ENCODE peak calls at places on chromosomes 3 and 15, in seven cellular contexts. G, R, O, Y, K, J and B are unnamed samples. For H3K27me3, the result is how much of the 10 kb centered on the place peaks cover.

GRCh38 chr3:158258619-158259018 is 148.7 kb downstream of the RSRC1 start:
- DNase-seq in G (no peak), R (no peak), J (no peak), O (no peak), K (no peak), Y (no peak), B (no peak)

GRCh38 chr3:186093271-186093900 is 15.5 kb downstream of the ETV5 start:
- DNase-seq in J (no peak), K (no peak), O (no peak), R (no peak), Y (no peak), G (no peak), B (no peak)

GRCh38 chr3:174170248-174170647 is 688.9 kb upstream of the NAALADL2 start:
- DNase-seq in O (no peak), K (no peak), G (no peak), Y (no peak), J (no peak), R (no peak), B (no peak)

GRCh38 chr3:171049831-171050444 is 23.4 kb upstream of the SLC2A2 start:
- DNase-seq in Y (no peak), O (no peak), G (peak), J (peak), K (no peak), R (peak), B (peak)

GRCh38 chr3:42980909-42981308 is 1.8 kb downstream of the GASK1A start:
- DNase-seq in J (peak), Y (no peak), K (no peak), O (peak), G (no peak), R (no peak), B (no peak)

GRCh38 chr15:66854012-66854965 is 152.3 kb downstream of the SMAD6 start:
- DNase-seq in R (peak), J (no peak), O (no peak), G (peak), K (no peak), Y (no peak), B (no peak)

GRCh38 chr3:127817331-127817821 is 4.9 kb downstream of the MGLL start:
- DNase-seq in R (no peak), J (peak), Y (peak), O (no peak), G (no peak), K (no peak), B (no peak)

GRCh38 chr3:183536238-183536880 is 19.1 kb downstream of the KLHL6 start:
- DNase-seq in R (no peak), Y (no peak), J (no peak), O (no peak), K (no peak), G (no peak), B (no peak)

GRCh38 chr15:23686466-23687142 is 501 bp downstream of the NDN start:
- DNase-seq in J (peak), G (no peak), K (no peak), Y (no peak), R (no peak), O (no peak), B (no peak)

GRCh38 chr15:32651229-32651837 is 9.8 kb downstream of the SCG5 start:
- DNase-seq in O (no peak), Y (no peak), J (peak), K (peak), R (peak), G (peak), B (peak)

GRCh38 chr15:63192604-63193206 is 3.3 kb downstream of the RAB8B start:
- DNase-seq in K (no peak), Y (no peak), G (no peak), J (no peak), O (peak), R (no peak), B (no peak)

GRCh38 chr3:170355738-170356595 is 1.5 kb upstream of the SKIL start:
- DNase-seq in G (peak), Y (no peak), O (peak), J (peak), K (no peak), R (peak), B (peak)

GRCh38 chr3:150497956-150498355 is 48.3 kb downstream of the SERP1 start:
- DNase-seq in K (no peak), J (peak), G (peak), O (no peak), Y (peak), R (no peak), B (no peak)

GRCh38 chr15:40855706-40856234 is 11.9 kb downstream of the SPINT1 start:
- DNase-seq in K (no peak), Y (no peak), O (no peak), G (no peak), R (no peak), J (no peak), B (no peak)

GRCh38 chr3:72625616-72626337 is 222.5 kb downstream of the SHQ1 start:
- DNase-seq in G (no peak), O (no peak), R (no peak), J (peak), Y (no peak), K (no peak), B (no peak)

GRCh38 chr3:115930922-115931321 is 307.6 kb downstream of the GAP43 start:
- DNase-seq in G (no peak), O (no peak), Y (no peak), K (no peak), J (no peak), R (no peak), B (no peak)

GRCh38 chr3:5580821-5581220 is 393.3 kb downstream of the EDEM1 start:
- DNase-seq in R (no peak), J (no peak), G (no peak), O (no peak), K (no peak), Y (no peak), B (no peak)

GRCh38 chr15:39502616-39503195 is 78.2 kb upstream of the THBS1 start:
- DNase-seq in K (no peak), R (no peak), O (no peak), G (no peak), J (peak), Y (no peak), B (no peak)

GRCh38 chr3:164320962-164321361 is 757.3 kb downstream of the SI start:
- DNase-seq in R (no peak), O (no peak), K (no peak), Y (no peak), J (no peak), G (no peak), B (no peak)

GRCh38 chr3:128455786-128456748 is 10.6 kb downstream of the DNAJB8 start:
- DNase-seq in Y (no peak), J (no peak), R (no peak), G (peak), K (no peak), O (no peak), B (peak)

GRCh38 chr3:5136619-5137429 is 14.7 kb downstream of the ARL8B start:
- DNase-seq in O (no peak), Y (no peak), K (no peak), G (no peak), J (peak), R (no peak), B (no peak)

GRCh38 chr3:132622756-132623155 is 25.7 kb downstream of the ACKR4 start:
- DNase-seq in R (no peak), G (no peak), K (no peak), J (no peak), O (no peak), Y (no peak), B (no peak)

GRCh38 chr15:88624156-88624970 is 3.2 kb downstream of the AEN start:
- DNase-seq in J (peak), G (no peak), K (no peak), O (no peak), R (no peak), Y (no peak), B (no peak)

GRCh38 chr15:80836223-80836622 is 57.1 kb downstream of the CEMIP start:
- DNase-seq in K (no peak), G (no peak), O (no peak), J (no peak), Y (no peak), R (no peak), B (no peak)

GRCh38 chr15:80836991-80837390 is 57.8 kb downstream of the CEMIP start:
- DNase-seq in J (no peak), G (no peak), K (no peak), Y (no peak), R (no peak), O (no peak), B (peak)

GRCh38 chr15:80834402-80834801 is 55.2 kb downstream of the CEMIP start:
- DNase-seq in O (no peak), K (no peak), Y (no peak), J (no peak), R (no peak), G (no peak), B (no peak)

GRCh38 chr15:80834906-80835305 is 55.7 kb downstream of the CEMIP start:
- DNase-seq in Y (no peak), R (no peak), O (no peak), J (no peak), G (no peak), K (no peak), B (no peak)

GRCh38 chr15:80835338-80835737 is 56.2 kb downstream of the CEMIP start:
- DNase-seq in K (no peak), G (no peak), J (no peak), O (no peak), R (no peak), Y (no peak), B (no peak)
- TF ChIP-seq CTCF in K (no peak), G (no peak), J (peak), O (no peak), R (no peak), Y (peak), B (no peak)

DNA sequence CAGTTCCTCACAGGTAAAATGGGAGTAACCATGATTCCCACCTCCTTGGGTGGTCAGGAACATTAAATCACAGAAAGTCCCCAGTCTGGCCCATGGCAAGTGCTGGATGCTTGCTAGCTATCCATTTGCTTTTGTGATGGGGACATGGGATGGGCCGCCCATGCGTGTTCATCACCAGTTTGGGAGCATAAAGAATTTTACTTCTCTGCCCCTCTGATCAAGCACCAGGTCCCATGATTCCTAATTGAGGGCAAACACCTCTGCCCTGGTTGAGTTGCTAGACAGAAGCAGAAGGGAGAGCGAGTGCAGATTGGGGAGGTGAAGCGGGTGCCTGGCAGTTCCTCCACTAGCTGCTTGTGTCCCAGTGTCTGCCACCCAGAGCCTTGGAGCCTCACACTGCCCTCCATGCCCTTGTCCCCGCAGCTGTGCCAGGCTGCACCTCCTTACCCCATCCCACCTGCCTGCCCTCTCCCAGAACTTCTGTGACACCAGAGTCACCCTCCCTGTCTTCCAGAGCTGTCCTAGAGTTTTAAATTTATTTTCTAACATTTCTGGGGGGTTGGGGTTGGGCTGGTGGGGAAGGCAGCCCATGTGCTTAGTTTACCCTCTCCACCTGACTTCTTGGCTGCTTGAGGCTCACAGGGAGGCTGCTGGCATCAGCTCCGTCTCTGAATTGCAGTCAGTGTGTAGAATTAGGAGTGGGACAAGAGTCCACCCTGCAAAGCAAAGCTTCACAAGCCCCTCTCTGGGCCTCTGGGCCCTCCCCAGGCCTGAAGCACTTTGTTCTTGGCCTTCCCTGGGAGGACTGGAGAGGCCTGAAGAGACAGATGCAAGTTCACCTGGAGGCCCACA is 18.4 kb downstream of the CFAP100 start:
- DNase-seq in G (peak), K (no peak), J (no peak), O (no peak), Y (no peak), R (no peak), B (no peak)
- H3K27me3 ChIP-seq in G (under half), K (under half), J (under half), O (under half), Y (under half), R (under half), B (under half)

DNA sequence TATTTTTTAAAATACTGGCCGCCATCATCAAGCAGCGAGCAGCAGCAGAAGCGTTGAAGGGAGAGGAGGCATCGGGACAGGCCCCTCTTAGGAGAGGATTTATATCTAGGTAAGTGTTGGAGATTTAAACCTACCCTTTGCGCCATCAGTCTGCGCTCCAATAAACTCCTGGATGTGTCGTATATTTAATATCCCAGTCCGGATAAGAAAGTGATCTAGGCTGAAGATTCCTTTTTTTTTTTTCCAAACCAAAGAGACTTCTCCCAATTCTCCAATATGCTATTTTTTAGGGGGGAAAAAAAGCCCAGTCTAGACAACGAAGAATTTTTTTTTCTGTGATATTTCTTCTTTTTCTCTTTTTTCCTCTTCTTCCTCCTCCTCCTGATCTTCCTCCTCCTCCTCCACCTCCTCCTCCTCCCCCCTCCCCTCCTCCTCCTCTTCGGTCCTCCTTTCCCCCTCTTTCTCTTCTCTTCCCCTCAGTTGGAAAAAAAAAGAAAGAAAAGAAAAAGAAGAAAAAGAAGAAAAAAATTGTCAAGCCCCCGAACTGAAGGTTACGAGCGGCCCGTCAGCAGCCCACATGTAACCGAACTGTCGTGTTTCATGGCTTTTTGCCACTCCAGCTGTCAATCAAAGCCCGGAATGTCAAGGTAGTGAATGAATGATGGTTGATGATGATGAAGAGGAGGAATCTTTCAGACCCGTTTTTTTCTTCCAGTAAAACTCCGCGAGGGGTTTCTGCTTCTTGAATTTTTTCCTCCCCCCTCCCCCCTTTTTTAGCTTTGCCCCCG is 834 bp downstream of the MEIS2 start:
- DNase-seq in O (no peak), R (peak), K (no peak), J (no peak), G (peak), Y (no peak), B (peak)
- H3K4me3 ChIP-seq in O (peak), R (peak), K (peak), J (peak), G (peak), Y (peak), B (peak)

DNA sequence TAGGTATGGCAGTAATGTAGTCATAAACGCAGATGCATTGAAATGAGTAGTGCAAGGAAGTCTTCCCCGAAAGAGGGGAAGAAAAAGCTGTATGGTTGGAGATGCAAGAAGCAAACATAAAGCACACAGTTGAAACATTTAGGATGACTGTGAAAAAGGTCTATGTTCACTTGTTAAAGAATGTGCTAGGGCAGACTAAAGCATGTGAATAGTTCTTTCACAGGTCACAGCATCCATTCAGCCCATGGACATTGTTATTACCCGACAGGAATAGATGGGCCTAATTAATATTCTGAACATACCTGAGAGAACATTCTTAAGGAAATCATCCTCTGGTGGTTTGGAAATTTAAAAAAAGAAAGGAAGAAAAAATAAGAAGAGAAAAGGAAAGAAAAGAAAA is 595.2 kb downstream of the ZIC1 start:
- DNase-seq in O (no peak), R (no peak), Y (no peak), K (no peak), G (no peak), J (no peak), B (no peak)
- TF ChIP-seq CTCF in O (no peak), R (no peak), Y (no peak), K (no peak), G (no peak), J (no peak), B (no peak)

GRCh38 chr3:123430266-123430665 is 18.6 kb downstream of the ADCY5 start:
- DNase-seq in K (no peak), G (no peak), R (no peak), O (no peak), J (no peak), Y (no peak), B (no peak)
- H3K27me3 ChIP-seq in K (half or more), G (under half), R (under half), O (under half), J (under half), Y (under half), B (under half)

GRCh38 chr15:89735773-89736172 is 15.3 kb downstream of the MESP1 start:
- DNase-seq in Y (no peak), R (no peak), K (no peak), J (no peak), G (no peak), O (no peak), B (no peak)

GRCh38 chr15:89743594-89743993 is 7.5 kb downstream of the MESP1 start:
- DNase-seq in R (no peak), J (no peak), Y (no peak), O (no peak), K (no peak), G (no peak), B (no peak)

GRCh38 chr15:89743011-89743410 is 8.0 kb downstream of the MESP1 start:
- DNase-seq in G (no peak), O (no peak), Y (no peak), R (no peak), J (no peak), K (no peak), B (no peak)

GRCh38 chr15:89745131-89745530 is 5.9 kb downstream of the MESP1 start:
- DNase-seq in O (no peak), K (no peak), Y (no peak), R (no peak), G (no peak), J (no peak), B (no peak)

GRCh38 chr15:89740137-89740536 is 10.9 kb downstream of the MESP1 start:
- DNase-seq in J (peak), K (peak), O (peak), G (peak), R (no peak), Y (peak), B (peak)
- H3K4me3 ChIP-seq in J (no peak), K (no peak), O (no peak), G (no peak), R (no peak), Y (no peak), B (peak)

GRCh38 chr15:90393040-90393439 is 5.0 kb downstream of the IQGAP1 start:
- DNase-seq in O (no peak), K (no peak), G (no peak), J (no peak), R (no peak), Y (no peak), B (no peak)

GRCh38 chr15:90387534-90388461 is at the start of gene IQGAP1:
- DNase-seq in K (peak), G (peak), Y (peak), R (peak), J (peak), O (peak), B (peak)

GRCh38 chr15:90386221-90386620 is 1.8 kb upstream of the IQGAP1 start:
- DNase-seq in Y (no peak), G (no peak), R (no peak), K (no peak), O (no peak), J (no peak), B (no peak)

GRCh38 chr15:90389513-90389912 is 1.5 kb downstream of the IQGAP1 start:
- DNase-seq in K (no peak), Y (no peak), G (no peak), R (no peak), O (no peak), J (no peak), B (no peak)

DNA sequence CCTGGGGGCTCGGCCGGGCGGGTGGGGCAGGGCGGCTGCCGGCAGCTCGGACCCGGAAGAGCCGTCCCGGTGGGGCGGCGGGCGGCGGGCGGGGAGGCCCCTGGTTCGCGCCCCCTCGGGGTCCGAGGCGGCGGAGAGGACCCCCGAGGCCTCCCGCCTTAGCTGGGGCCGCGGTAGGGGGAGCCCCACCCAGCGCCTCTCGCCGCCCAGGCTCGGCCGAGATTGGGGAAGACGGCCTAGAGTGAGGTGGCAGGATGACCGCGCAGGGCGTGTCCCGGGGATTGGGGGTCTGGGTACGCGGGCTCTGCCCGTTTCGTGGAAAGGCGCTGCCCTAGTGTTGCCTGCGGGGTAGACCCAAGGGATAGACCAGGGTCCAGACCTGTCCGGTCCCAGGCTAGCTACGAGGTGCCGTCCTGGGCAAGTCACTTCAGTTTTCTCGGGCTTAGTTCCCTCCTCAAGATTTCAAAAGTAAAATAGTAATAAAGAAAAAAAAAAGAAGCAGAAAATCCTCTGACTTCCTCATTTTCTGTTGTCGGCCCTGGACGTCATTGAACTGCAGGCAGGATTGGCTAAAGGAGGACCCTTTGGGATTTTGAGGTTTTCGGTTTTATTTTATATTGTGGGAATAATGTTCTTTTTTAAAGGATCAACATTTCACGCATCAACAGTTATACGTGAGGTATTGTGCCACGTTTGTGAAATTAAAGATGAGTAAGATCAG is 580 bp downstream of the IQGAP1 start:
- DNase-seq in K (no peak), R (peak), G (peak), J (peak), O (peak), Y (no peak), B (peak)
- TF ChIP-seq CTCF in K (no peak), R (no peak), G (no peak), J (no peak), O (peak), Y (peak), B (no peak)

DNA sequence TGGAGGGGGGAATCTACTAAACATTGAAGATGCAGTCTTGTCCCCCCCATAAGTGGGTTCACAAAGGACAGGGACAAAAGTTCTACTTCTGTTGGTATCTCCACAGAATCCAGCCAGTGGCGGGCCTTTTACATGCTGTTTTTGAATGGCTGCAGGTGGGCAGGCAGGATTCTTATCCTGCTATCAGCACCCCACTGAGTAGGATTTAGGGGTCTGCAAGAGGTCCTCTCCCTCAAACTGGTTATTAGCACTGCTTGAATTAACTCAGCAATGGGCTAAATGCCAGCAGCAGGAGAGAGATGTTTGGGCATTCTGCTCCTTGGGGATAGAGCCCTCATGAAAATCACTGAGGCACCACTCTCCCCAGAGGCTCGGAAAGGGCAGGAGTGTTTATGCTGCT is 40.3 kb downstream of the SEMA5B start:
- DNase-seq in G (no peak), O (no peak), R (no peak), K (no peak), Y (no peak), J (no peak), B (no peak)
- H3K27me3 ChIP-seq in G (under half), O (under half), R (under half), K (half or more), Y (half or more), J (under half), B (under half)